ENCODE peak calls at places on chromosomes 4 and X, in four cellular contexts. T is stimulated activated naive B cell treated with anti-CD40 and anti-IgM and Interleukin-4, amounts not matched to agents 10 μg/mL and 1 μg/mL and 100 μg/mL, for 72 hours; F is fibroblast of the conjunctiva; L is activated B cell treated with CpG ODN at 0.5 μM for 24 hours. O is an unnamed sample.

GRCh38 chr4:134201216-134202098 is at the start of gene PABPC4L:
- DNase-seq in T (no peak), F (peak), L (no peak), O (peak)

GRCh38 chrX:1462596-1463251 is 10.0 kb upstream of the ASMTL start:
- DNase-seq in T (peak), F (peak), L (peak), O (peak)

GRCh38 chr4:74752798-74753197 is 41.5 kb downstream of the BTC start:
- DNase-seq in T (no peak), F (no peak), L (no peak), O (no peak)

GRCh38 chr4:142040043-142040442 is 403.7 kb downstream of the IL15 start:
- DNase-seq in T (no peak), F (no peak), L (no peak), O (no peak)

GRCh38 chr4:98958065-98958464 is 29.1 kb upstream of the EIF4E start:
- DNase-seq in T (no peak), F (no peak), L (no peak), O (no peak)

GRCh38 chr4:11698846-11699590 is 270.3 kb upstream of the HS3ST1 start:
- DNase-seq in T (no peak), F (no peak), L (no peak), O (no peak)

GRCh38 chr4:15918484-15919129 is 19.9 kb downstream of the FGFBP1 start:
- DNase-seq in T (no peak), F (no peak), L (no peak), O (no peak)

GRCh38 chr4:165443276-165443675 is 64.5 kb downstream of the CPE start:
- DNase-seq in T (no peak), F (no peak), L (no peak), O (no peak)

GRCh38 chrX:18874560-18875255 is 109.2 kb downstream of the PHKA2 start:
- DNase-seq in T (no peak), F (no peak), L (no peak), O (no peak)

GRCh38 chr4:113945906-113946305 is 33.5 kb downstream of the ARSJ start:
- DNase-seq in T (no peak), F (no peak), L (no peak), O (no peak)

GRCh38 chr4:106690487-106690886 is 321.9 kb upstream of the GIMD1 start:
- DNase-seq in T (no peak), F (no peak), L (no peak), O (no peak)

GRCh38 chrX:149314031-149314430 is 191.1 kb downstream of the IDS start:
- DNase-seq in T (no peak), F (no peak), L (no peak), O (no peak)

GRCh38 chr4:174540175-174540574 is 17.9 kb upstream of the HPGD start:
- DNase-seq in T (no peak), F (no peak), L (no peak), O (no peak)

GRCh38 chr4:970854-971520 is 2.4 kb downstream of the DGKQ start:
- DNase-seq in T (no peak), F (no peak), L (no peak), O (no peak)

GRCh38 chr4:20764353-20764752 is 64.1 kb downstream of the PACRGL start:
- DNase-seq in T (no peak), F (no peak), L (no peak), O (no peak)

GRCh38 chrX:71532078-71532752 is 689 bp upstream of the OGT start:
- DNase-seq in T (peak), F (no peak), L (peak), O (no peak)

GRCh38 chrX:13899607-13900006 is 82.7 kb upstream of the GPM6B start:
- DNase-seq in T (no peak), F (peak), L (no peak), O (no peak)

GRCh38 chr4:188015025-188015778 is 19.6 kb downstream of the ZFP42 start:
- DNase-seq in T (no peak), F (no peak), L (no peak), O (no peak)